ENCODE peak calls at places on chromosomes 11 and 22, in eight cellular contexts. One of them, this sample, is unnamed.

GRCh38 chr11:65366340-65366773 is 11.8 kb downstream of the TIGD3 start:
- DNase-seq in heart left ventricle: no peak
- DNase-seq in cardiac muscle cell: peak
- DNase-seq in psoas muscle: no peak
- DNase-seq in lower lobe of right lung: no peak
- DNase-seq in A673: peak
- DNase-seq in K562: peak
- DNase-seq in GM06990: no peak
- DNase-seq in this sample: peak

GRCh38 chr11:75526192-75526541 is 426 bp upstream of the GDPD5 start:
- DNase-seq in heart left ventricle: no peak
- DNase-seq in cardiac muscle cell: no peak
- DNase-seq in psoas muscle: no peak
- DNase-seq in lower lobe of right lung: no peak
- DNase-seq in A673: no peak
- DNase-seq in K562: no peak
- DNase-seq in GM06990: no peak
- DNase-seq in this sample: no peak

GRCh38 chr11:48073031-48073861 is 92.9 kb downstream of the PTPRJ start:
- DNase-seq in heart left ventricle: no peak
- DNase-seq in cardiac muscle cell: no peak
- DNase-seq in psoas muscle: no peak
- DNase-seq in lower lobe of right lung: no peak
- DNase-seq in A673: no peak
- DNase-seq in K562: no peak
- DNase-seq in GM06990: peak
- DNase-seq in this sample: no peak

GRCh38 chr22:35621446-35621845 is 4.3 kb upstream of the MB start:
- DNase-seq in heart left ventricle: no peak
- DNase-seq in cardiac muscle cell: no peak
- DNase-seq in psoas muscle: no peak
- DNase-seq in lower lobe of right lung: no peak
- DNase-seq in A673: no peak
- DNase-seq in K562: no peak
- DNase-seq in GM06990: no peak
- DNase-seq in this sample: no peak

GRCh38 chr11:13963949-13964770 is 1.6 kb downstream of the SPON1 start:
- DNase-seq in heart left ventricle: peak
- DNase-seq in cardiac muscle cell: no peak
- DNase-seq in psoas muscle: no peak
- DNase-seq in lower lobe of right lung: peak
- DNase-seq in A673: no peak
- DNase-seq in K562: no peak
- DNase-seq in GM06990: peak
- DNase-seq in this sample: no peak

GRCh38 chr22:33274214-33274828 is 216.1 kb upstream of the SYN3 start:
- DNase-seq in heart left ventricle: no peak
- DNase-seq in cardiac muscle cell: peak
- DNase-seq in psoas muscle: no peak
- DNase-seq in lower lobe of right lung: no peak
- DNase-seq in A673: peak
- DNase-seq in K562: peak
- DNase-seq in GM06990: peak
- DNase-seq in this sample: no peak

GRCh38 chr11:18223937-18224387 is 12.6 kb downstream of the SAA4 start:
- DNase-seq in heart left ventricle: no peak
- DNase-seq in cardiac muscle cell: no peak
- DNase-seq in psoas muscle: no peak
- DNase-seq in lower lobe of right lung: no peak
- DNase-seq in A673: no peak
- DNase-seq in K562: no peak
- DNase-seq in GM06990: no peak
- DNase-seq in this sample: no peak

GRCh38 chr22:24329453-24329852 is 58.8 kb downstream of the SPECC1L start:
- DNase-seq in heart left ventricle: no peak
- DNase-seq in cardiac muscle cell: no peak
- DNase-seq in psoas muscle: no peak
- DNase-seq in lower lobe of right lung: no peak
- DNase-seq in A673: no peak
- DNase-seq in K562: no peak
- DNase-seq in GM06990: no peak
- DNase-seq in this sample: no peak

GRCh38 chr22:44973829-44974228 is 36.0 kb downstream of the PHF21B start:
- DNase-seq in heart left ventricle: no peak
- DNase-seq in cardiac muscle cell: no peak
- DNase-seq in psoas muscle: no peak
- DNase-seq in lower lobe of right lung: no peak
- DNase-seq in A673: no peak
- DNase-seq in K562: no peak
- DNase-seq in GM06990: no peak
- DNase-seq in this sample: no peak

GRCh38 chr11:60981515-60981914 is 10.0 kb downstream of the CD6 start:
- DNase-seq in heart left ventricle: no peak
- DNase-seq in cardiac muscle cell: no peak
- DNase-seq in psoas muscle: no peak
- DNase-seq in lower lobe of right lung: no peak
- DNase-seq in A673: no peak
- DNase-seq in K562: no peak
- DNase-seq in GM06990: no peak
- DNase-seq in this sample: no peak

GRCh38 chr11:122745111-122745510 is 89.6 kb downstream of the UBASH3B start:
- DNase-seq in heart left ventricle: no peak
- DNase-seq in cardiac muscle cell: no peak
- DNase-seq in psoas muscle: no peak
- DNase-seq in lower lobe of right lung: no peak
- DNase-seq in A673: no peak
- DNase-seq in K562: no peak
- DNase-seq in GM06990: no peak
- DNase-seq in this sample: no peak

GRCh38 chr11:14418801-14419417 is 59.9 kb upstream of the RRAS2 start:
- DNase-seq in heart left ventricle: no peak
- DNase-seq in cardiac muscle cell: no peak
- DNase-seq in psoas muscle: no peak
- DNase-seq in lower lobe of right lung: no peak
- DNase-seq in A673: peak
- DNase-seq in K562: peak
- DNase-seq in GM06990: no peak
- DNase-seq in this sample: peak

GRCh38 chr11:11243790-11244469 is 109.1 kb downstream of the CSNK2A3 start:
- DNase-seq in heart left ventricle: peak
- DNase-seq in cardiac muscle cell: peak
- DNase-seq in psoas muscle: peak
- DNase-seq in lower lobe of right lung: no peak
- DNase-seq in A673: peak
- DNase-seq in K562: peak
- DNase-seq in GM06990: peak
- DNase-seq in this sample: peak

GRCh38 chr11:62398011-62398994 is 20.5 kb upstream of the SCGB1A1 start:
- DNase-seq in heart left ventricle: no peak
- DNase-seq in cardiac muscle cell: peak
- DNase-seq in psoas muscle: peak
- DNase-seq in lower lobe of right lung: no peak
- DNase-seq in A673: no peak
- DNase-seq in K562: peak
- DNase-seq in GM06990: no peak
- DNase-seq in this sample: no peak

GRCh38 chr11:11770921-11771484 is 70.8 kb upstream of the USP47 start:
- DNase-seq in heart left ventricle: no peak
- DNase-seq in cardiac muscle cell: no peak
- DNase-seq in psoas muscle: no peak
- DNase-seq in lower lobe of right lung: no peak
- DNase-seq in A673: no peak
- DNase-seq in K562: no peak
- DNase-seq in GM06990: no peak
- DNase-seq in this sample: no peak

GRCh38 chr11:111441443-111441842 is 62.4 kb upstream of the POU2AF1 start:
- DNase-seq in heart left ventricle: no peak
- DNase-seq in cardiac muscle cell: peak
- DNase-seq in psoas muscle: no peak
- DNase-seq in lower lobe of right lung: no peak
- DNase-seq in A673: no peak
- DNase-seq in K562: no peak
- DNase-seq in GM06990: no peak
- DNase-seq in this sample: peak

GRCh38 chr11:73591050-73591449 is 6.9 kb downstream of the FAM168A start:
- DNase-seq in heart left ventricle: no peak
- DNase-seq in cardiac muscle cell: no peak
- DNase-seq in psoas muscle: no peak
- DNase-seq in lower lobe of right lung: no peak
- DNase-seq in A673: no peak
- DNase-seq in K562: no peak
- DNase-seq in GM06990: no peak
- DNase-seq in this sample: no peak

GRCh38 chr11:27698872-27699241 is 1.4 kb downstream of the BDNF start:
- DNase-seq in heart left ventricle: peak
- DNase-seq in cardiac muscle cell: peak
- DNase-seq in psoas muscle: peak
- DNase-seq in lower lobe of right lung: peak
- DNase-seq in A673: peak
- DNase-seq in K562: peak
- DNase-seq in GM06990: peak
- DNase-seq in this sample: peak

GRCh38 chr22:49691256-49691655 is 136.4 kb downstream of the BRD1 start:
- DNase-seq in heart left ventricle: no peak
- DNase-seq in cardiac muscle cell: no peak
- DNase-seq in psoas muscle: no peak
- DNase-seq in lower lobe of right lung: no peak
- DNase-seq in A673: no peak
- DNase-seq in K562: no peak
- DNase-seq in GM06990: no peak
- DNase-seq in this sample: no peak

GRCh38 chr11:77104727-77105126 is 2.1 kb downstream of the OMP start:
- DNase-seq in heart left ventricle: no peak
- DNase-seq in cardiac muscle cell: peak
- DNase-seq in psoas muscle: no peak
- DNase-seq in lower lobe of right lung: no peak
- DNase-seq in A673: no peak
- DNase-seq in K562: no peak
- DNase-seq in GM06990: no peak
- DNase-seq in this sample: no peak

GRCh38 chr11:121416909-121417567 is 35.1 kb upstream of the SORL1 start:
- DNase-seq in heart left ventricle: peak
- DNase-seq in cardiac muscle cell: peak
- DNase-seq in psoas muscle: peak
- DNase-seq in lower lobe of right lung: peak
- DNase-seq in A673: peak
- DNase-seq in K562: no peak
- DNase-seq in GM06990: peak
- DNase-seq in this sample: peak

GRCh38 chr11:115695677-115696451 is 191.6 kb upstream of the CADM1 start:
- DNase-seq in heart left ventricle: no peak
- DNase-seq in cardiac muscle cell: no peak
- DNase-seq in psoas muscle: no peak
- DNase-seq in lower lobe of right lung: no peak
- DNase-seq in A673: no peak
- DNase-seq in K562: no peak
- DNase-seq in GM06990: no peak
- DNase-seq in this sample: no peak

GRCh38 chr22:37486224-37486845 is at the start of gene MFNG:
- DNase-seq in heart left ventricle: peak
- DNase-seq in cardiac muscle cell: peak
- DNase-seq in psoas muscle: peak
- DNase-seq in lower lobe of right lung: peak
- DNase-seq in A673: peak
- DNase-seq in K562: peak
- DNase-seq in GM06990: peak
- DNase-seq in this sample: peak
- TF ChIP-seq CTCF in heart left ventricle: no peak
- TF ChIP-seq CTCF in cardiac muscle cell: no peak
- TF ChIP-seq CTCF in psoas muscle: no peak
- TF ChIP-seq CTCF in lower lobe of right lung: no peak
- TF ChIP-seq CTCF in A673: no peak
- TF ChIP-seq CTCF in K562: no peak
- TF ChIP-seq CTCF in GM06990: no peak
- TF ChIP-seq CTCF in this sample: peak

GRCh38 chr11:128516886-128517285 is 70.5 kb downstream of the ETS1 start:
- DNase-seq in heart left ventricle: no peak
- DNase-seq in cardiac muscle cell: no peak
- DNase-seq in psoas muscle: no peak
- DNase-seq in lower lobe of right lung: no peak
- DNase-seq in A673: no peak
- DNase-seq in K562: no peak
- DNase-seq in GM06990: no peak
- DNase-seq in this sample: no peak
- H3K4me3 ChIP-seq in heart left ventricle: no peak
- H3K4me3 ChIP-seq in cardiac muscle cell: no peak
- H3K4me3 ChIP-seq in psoas muscle: peak
- H3K4me3 ChIP-seq in lower lobe of right lung: peak
- H3K4me3 ChIP-seq in A673: no peak
- H3K4me3 ChIP-seq in K562: no peak
- H3K4me3 ChIP-seq in GM06990: peak
- H3K4me3 ChIP-seq in this sample: no peak

GRCh38 chr11:132858203-132858602 is 674.1 kb downstream of the OPCML start:
- DNase-seq in heart left ventricle: no peak
- DNase-seq in cardiac muscle cell: peak
- DNase-seq in psoas muscle: no peak
- DNase-seq in lower lobe of right lung: no peak
- DNase-seq in A673: peak
- DNase-seq in K562: no peak
- DNase-seq in GM06990: no peak
- DNase-seq in this sample: peak
- TF ChIP-seq CTCF in heart left ventricle: no peak
- TF ChIP-seq CTCF in cardiac muscle cell: peak
- TF ChIP-seq CTCF in psoas muscle: no peak
- TF ChIP-seq CTCF in lower lobe of right lung: no peak
- TF ChIP-seq CTCF in A673: peak
- TF ChIP-seq CTCF in K562: no peak
- TF ChIP-seq CTCF in GM06990: no peak
- TF ChIP-seq CTCF in this sample: peak

DNA sequence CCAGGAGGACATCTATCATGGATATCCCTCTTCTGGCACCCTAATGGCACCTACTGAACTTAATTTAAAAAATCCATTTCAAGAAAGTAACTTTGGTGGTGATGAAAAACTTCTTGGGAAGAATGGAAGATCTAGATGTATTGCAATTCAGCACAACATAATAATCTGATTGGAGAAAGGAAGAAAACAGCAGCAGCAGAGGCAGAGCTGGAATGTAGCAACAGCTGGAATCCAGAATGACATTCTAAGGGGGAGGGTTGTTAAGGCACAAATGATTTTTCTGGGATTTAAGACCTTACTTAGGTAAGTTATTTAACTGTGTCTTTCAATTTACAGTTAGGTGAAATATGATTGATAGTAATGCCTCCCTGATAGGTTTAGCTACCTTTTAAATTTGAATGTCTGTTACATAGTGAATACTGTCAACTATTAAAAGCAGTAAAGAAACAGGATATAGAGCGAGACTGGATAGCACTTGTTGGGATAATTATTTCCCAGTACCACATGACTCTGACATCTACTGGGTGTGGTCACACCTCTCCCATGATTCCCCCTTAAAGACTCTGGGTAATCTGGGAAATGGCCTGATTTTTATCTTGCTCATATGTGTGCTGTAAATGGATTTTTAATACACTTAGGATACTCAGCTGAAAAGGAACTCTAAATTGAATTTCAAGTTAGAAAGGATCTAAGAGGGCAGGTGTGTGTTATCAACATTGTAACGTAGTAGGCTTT is 11.7 kb downstream of the CAPRIN1 start:
- DNase-seq in heart left ventricle: no peak
- DNase-seq in cardiac muscle cell: peak
- DNase-seq in psoas muscle: no peak
- DNase-seq in lower lobe of right lung: no peak
- DNase-seq in A673: peak
- DNase-seq in K562: no peak
- DNase-seq in GM06990: no peak
- DNase-seq in this sample: no peak
- H3K4me3 ChIP-seq in heart left ventricle: no peak
- H3K4me3 ChIP-seq in cardiac muscle cell: no peak
- H3K4me3 ChIP-seq in psoas muscle: no peak
- H3K4me3 ChIP-seq in lower lobe of right lung: no peak
- H3K4me3 ChIP-seq in A673: no peak
- H3K4me3 ChIP-seq in K562: no peak
- H3K4me3 ChIP-seq in GM06990: no peak
- H3K4me3 ChIP-seq in this sample: no peak

GRCh38 chr22:21657361-21658118 is 8.3 kb upstream of the PPIL2 start:
- DNase-seq in heart left ventricle: peak
- DNase-seq in cardiac muscle cell: peak
- DNase-seq in psoas muscle: peak
- DNase-seq in lower lobe of right lung: peak
- DNase-seq in A673: peak
- DNase-seq in K562: peak
- DNase-seq in GM06990: peak
- DNase-seq in this sample: no peak
- TF ChIP-seq CTCF in heart left ventricle: no peak
- TF ChIP-seq CTCF in cardiac muscle cell: no peak
- TF ChIP-seq CTCF in psoas muscle: peak
- TF ChIP-seq CTCF in lower lobe of right lung: peak
- TF ChIP-seq CTCF in A673: peak
- TF ChIP-seq CTCF in K562: peak
- TF ChIP-seq CTCF in GM06990: peak
- TF ChIP-seq CTCF in this sample: peak

This sample was measured in bronchial epithelial cell.